ENCODE peak calls at places on chromosomes 12 and 14, in eight cellular contexts. Z is RWPE2, P is suprapubic skin, K is lower lobe of right lung, M is heart left ventricle, N is right atrium auricular region, V is BE2C, G is fibroblast of lung. D is an unnamed sample.

GRCh38 chr12:69886715-69887114 is 61.7 kb downstream of the MYRFL start:
- DNase-seq in V (no peak), K (no peak), N (no peak), P (no peak), G (no peak), M (no peak), Z (no peak), D (no peak)

GRCh38 chr12:131434208-131435125 is 276.4 kb upstream of the SFSWAP start:
- DNase-seq in K (no peak), V (no peak), Z (peak; percentile 21), G (no peak), P (no peak), N (no peak), M (no peak), D (no peak)

GRCh38 chr14:63840981-63841380 is 11.8 kb upstream of the SYNE2 start:
- DNase-seq in Z (no peak), V (peak; percentile 53), N (no peak), M (peak; percentile 42), G (no peak), K (peak; percentile 61), P (no peak), D (no peak)

GRCh38 chr12:90970471-90970870 is 15.5 kb upstream of the CCER1 start:
- DNase-seq in G (no peak), Z (no peak), V (no peak), P (no peak), N (no peak), K (no peak), M (no peak), D (no peak)

GRCh38 chr14:22981090-22982012 is 1.0 kb downstream of the AJUBA start:
- DNase-seq in V (peak; percentile 18), G (no peak), Z (peak; percentile 75), N (no peak), M (no peak), K (peak; percentile 55), P (no peak), D (peak; percentile 41)

GRCh38 chr14:68911594-68912227 is 67.4 kb downstream of the ACTN1 start:
- DNase-seq in N (peak; percentile 74), K (peak; percentile 64), P (peak; percentile 87), Z (no peak), V (peak; percentile 79), G (peak; percentile 81), M (peak; percentile 66), D (peak; percentile 87)

GRCh38 chr12:57849035-57849434 is 2.5 kb upstream of the CTDSP2 start:
- DNase-seq in G (no peak), N (no peak), M (no peak), V (no peak), P (no peak), Z (no peak), K (no peak), D (peak; percentile 64)

GRCh38 chr12:94290353-94290752 is 142.0 kb downstream of the PLXNC1 start:
- DNase-seq in G (peak; percentile 19), K (no peak), Z (no peak), P (no peak), N (no peak), V (no peak), M (peak; percentile 59), D (no peak)

GRCh38 chr14:63276492-63277342 is 42.0 kb downstream of the GPHB5 start:
- DNase-seq in P (no peak), Z (no peak), N (no peak), M (no peak), K (no peak), G (peak; percentile 73), V (no peak), D (peak; percentile 56)

GRCh38 chr14:84874436-84874835 is 655.5 kb upstream of the FLRT2 start:
- DNase-seq in P (no peak), G (no peak), N (no peak), K (no peak), V (no peak), Z (no peak), M (no peak), D (no peak)

GRCh38 chr12:28253175-28253641 is 63.0 kb downstream of the CCDC91 start:
- DNase-seq in G (peak; percentile 19), V (no peak), K (no peak), M (no peak), Z (no peak), P (no peak), N (no peak), D (no peak)

GRCh38 chr14:58771016-58771415 is 133.3 kb downstream of the DACT1 start:
- DNase-seq in P (no peak), V (no peak), G (no peak), N (no peak), Z (no peak), M (no peak), K (no peak), D (no peak)

GRCh38 chr12:68565391-68565903 is 45.3 kb upstream of the RAP1B start:
- DNase-seq in V (no peak), P (no peak), N (no peak), Z (no peak), G (peak; percentile 94), M (no peak), K (no peak), D (no peak)

GRCh38 chr12:10048531-10048930 is 18.0 kb downstream of the CLEC9A start:
- DNase-seq in G (no peak), Z (no peak), N (no peak), P (no peak), V (no peak), M (no peak), K (no peak), D (no peak)

GRCh38 chr14:51094282-51094821 is 553 bp downstream of the TRIM9 start:
- DNase-seq in Z (peak; percentile 73), V (peak; percentile 50), K (peak; percentile 49), M (no peak), P (no peak), N (no peak), G (peak; percentile 3), D (no peak)

GRCh38 chr14:102182901-102183619 is 43.4 kb downstream of the WDR20 start:
- DNase-seq in V (no peak), Z (no peak), P (no peak), N (no peak), M (no peak), K (no peak), G (peak; percentile 32), D (peak; percentile 17)

GRCh38 chr12:118751355-118751754 is 230.0 kb upstream of the SRRM4 start:
- DNase-seq in P (no peak), K (no peak), V (no peak), M (no peak), N (no peak), G (no peak), Z (no peak), D (no peak)

GRCh38 chr12:124381454-124382207 is 86.7 kb downstream of the RFLNA start:
- DNase-seq in N (peak; percentile 98), G (peak; percentile 71), Z (no peak), M (peak; percentile 96), P (peak; percentile 97), V (no peak), K (peak; percentile 96), D (no peak)

GRCh38 chr14:35927727-35928126 is 101.6 kb downstream of the BRMS1L start:
- DNase-seq in P (no peak), N (no peak), G (no peak), K (no peak), Z (no peak), M (no peak), V (no peak), D (no peak)

DNA sequence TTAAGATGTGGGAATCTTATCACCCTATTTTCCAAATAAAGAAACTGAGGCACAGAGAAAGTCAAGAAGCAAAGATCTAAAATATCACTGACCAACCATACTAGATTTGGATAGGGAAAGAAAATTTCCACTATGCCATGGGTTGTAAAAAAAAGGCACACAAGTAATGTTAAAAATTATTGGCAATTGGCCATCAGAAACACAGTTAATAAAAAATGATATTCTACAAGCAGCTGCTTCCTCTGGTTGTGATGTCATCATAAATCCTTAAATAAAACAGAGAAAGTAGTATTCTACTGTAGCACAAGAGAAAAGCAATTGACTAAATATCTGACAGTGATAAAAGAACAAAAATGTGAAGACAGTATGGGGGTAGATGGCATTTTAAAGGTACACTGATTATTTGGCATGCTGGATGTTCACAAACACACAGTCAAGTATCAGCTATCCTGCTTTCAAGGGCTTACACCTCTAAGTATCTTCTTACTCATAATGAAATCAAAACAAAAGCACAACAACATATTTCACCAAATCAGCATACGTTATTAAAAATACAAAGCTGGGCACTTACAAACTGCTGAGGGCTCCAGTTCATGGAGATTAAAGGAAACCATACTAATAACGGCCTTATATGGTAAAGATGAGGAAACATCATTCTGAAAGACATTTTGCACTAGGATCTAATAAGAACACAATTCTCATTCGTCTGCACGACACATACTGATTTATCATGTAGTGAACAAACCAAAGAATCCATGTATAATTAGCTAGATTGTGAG is 45.7 kb downstream of the CORO1C start:
- DNase-seq in V (no peak), M (no peak), Z (no peak), K (no peak), N (no peak), G (peak; percentile 74), P (no peak), D (no peak)
- H3K4me1 ChIP-seq in V (peaks cover 30% of the 10 kb centered on the region), M (peaks cover 61% of the 10 kb centered on the region), Z (peaks cover 41% of the 10 kb centered on the region), K (peaks cover 60% of the 10 kb centered on the region), N (no peaks in the 10 kb centered on the region), G (peaks cover 31% of the 10 kb centered on the region), P (peaks cover 70% of the 10 kb centered on the region), D (peaks cover 53% of the 10 kb centered on the region)

GRCh38 chr12:79006306-79006705 is 141.7 kb downstream of the SYT1 start:
- DNase-seq in N (no peak), G (peak; percentile 26), M (no peak), P (no peak), Z (no peak), K (no peak), V (no peak), D (no peak)
- TF ChIP-seq CTCF in N (no peak), G (peak; percentile 20), M (no peak), P (no peak), Z (peak; percentile 68), K (no peak), V (peak; percentile 27), D (peak; percentile 21)

GRCh38 chr12:52232916-52233461 is at the start of gene KRT7:
- DNase-seq in Z (peak; percentile 95), M (no peak), N (no peak), G (no peak), K (peak; percentile 88), P (no peak), V (no peak), D (no peak)
- H3K4me1 ChIP-seq in Z (peaks cover 59% of the 10 kb centered on the region), M (peaks cover 17% of the 10 kb centered on the region), N (no peaks in the 10 kb centered on the region), G (peaks cover 29% of the 10 kb centered on the region), K (peaks cover 19% of the 10 kb centered on the region), P (peaks cover 40% of the 10 kb centered on the region), V (no peaks in the 10 kb centered on the region), D (no peaks in the 10 kb centered on the region)

GRCh38 chr12:704516-705242 is 41.4 kb upstream of the NINJ2 start:
- DNase-seq in Z (no peak), N (no peak), P (no peak), V (no peak), K (no peak), M (no peak), G (no peak), D (no peak)

GRCh38 chr12:694734-695503 is 31.7 kb upstream of the NINJ2 start:
- DNase-seq in P (no peak), Z (no peak), M (no peak), V (no peak), N (no peak), G (peak; percentile 8), K (no peak), D (no peak)

GRCh38 chr12:701896-702539 is 38.8 kb upstream of the NINJ2 start:
- DNase-seq in N (no peak), P (no peak), V (no peak), K (no peak), M (no peak), G (no peak), Z (no peak), D (peak; percentile 17)

GRCh38 chr12:697426-697825 is 34.2 kb upstream of the NINJ2 start:
- DNase-seq in Z (no peak), G (no peak), P (no peak), V (no peak), N (no peak), M (no peak), K (no peak), D (no peak)

GRCh38 chr12:700061-700460 is 36.8 kb upstream of the NINJ2 start:
- DNase-seq in K (no peak), P (no peak), N (no peak), V (no peak), G (no peak), M (no peak), Z (no peak), D (no peak)
- TF ChIP-seq CTCF in K (no peak), P (no peak), N (no peak), V (peak; percentile 7), G (no peak), M (no peak), Z (no peak), D (no peak)

D was measured in cardiac muscle cell.